ENCODE peak calls at places on chromosomes 5 and 9, in seven cellular contexts. One of them, this sample, is unnamed.

GRCh38 chr5:91641730-91642350 is 258.7 kb upstream of the ARRDC3 start:
- DNase-seq in Daoy: peak
- DNase-seq in RWPE1: peak
- DNase-seq in NCI-H187 treated with DMSO at 0.1 percent for 48 hours: peak
- DNase-seq in brain microvascular endothelial cell: no peak
- DNase-seq in CD4-positive, alpha-beta T cell: no peak
- DNase-seq in T-cell: no peak
- DNase-seq in this sample: no peak

GRCh38 chr5:71932649-71933338 is 174.5 kb upstream of the MAP1B start:
- DNase-seq in Daoy: peak
- DNase-seq in RWPE1: no peak
- DNase-seq in NCI-H187 treated with DMSO at 0.1 percent for 48 hours: no peak
- DNase-seq in brain microvascular endothelial cell: peak
- DNase-seq in CD4-positive, alpha-beta T cell: no peak
- DNase-seq in T-cell: no peak
- DNase-seq in this sample: no peak

GRCh38 chr9:116975119-116975518 is 288.0 kb downstream of the TRIM32 start:
- DNase-seq in Daoy: no peak
- DNase-seq in RWPE1: no peak
- DNase-seq in NCI-H187 treated with DMSO at 0.1 percent for 48 hours: no peak
- DNase-seq in brain microvascular endothelial cell: no peak
- DNase-seq in CD4-positive, alpha-beta T cell: no peak
- DNase-seq in T-cell: no peak
- DNase-seq in this sample: no peak

GRCh38 chr9:112140936-112141335 is 34.2 kb downstream of the SUSD1 start:
- DNase-seq in Daoy: no peak
- DNase-seq in RWPE1: no peak
- DNase-seq in NCI-H187 treated with DMSO at 0.1 percent for 48 hours: no peak
- DNase-seq in brain microvascular endothelial cell: no peak
- DNase-seq in CD4-positive, alpha-beta T cell: no peak
- DNase-seq in T-cell: no peak
- DNase-seq in this sample: no peak

GRCh38 chr9:70112981-70113380 is 69.3 kb downstream of the MAMDC2 start:
- DNase-seq in Daoy: peak
- DNase-seq in RWPE1: no peak
- DNase-seq in NCI-H187 treated with DMSO at 0.1 percent for 48 hours: no peak
- DNase-seq in brain microvascular endothelial cell: no peak
- DNase-seq in CD4-positive, alpha-beta T cell: no peak
- DNase-seq in T-cell: no peak
- DNase-seq in this sample: no peak

GRCh38 chr5:135891804-135892203 is 3.8 kb downstream of the IL9 start:
- DNase-seq in Daoy: peak
- DNase-seq in RWPE1: no peak
- DNase-seq in NCI-H187 treated with DMSO at 0.1 percent for 48 hours: no peak
- DNase-seq in brain microvascular endothelial cell: no peak
- DNase-seq in CD4-positive, alpha-beta T cell: no peak
- DNase-seq in T-cell: no peak
- DNase-seq in this sample: no peak

GRCh38 chr9:121620777-121621437 is 30.5 kb upstream of the DAB2IP start:
- DNase-seq in Daoy: peak
- DNase-seq in RWPE1: peak
- DNase-seq in NCI-H187 treated with DMSO at 0.1 percent for 48 hours: no peak
- DNase-seq in brain microvascular endothelial cell: no peak
- DNase-seq in CD4-positive, alpha-beta T cell: no peak
- DNase-seq in T-cell: no peak
- DNase-seq in this sample: no peak

GRCh38 chr9:76433851-76434250 is 25.1 kb upstream of the GCNT1 start:
- DNase-seq in Daoy: peak
- DNase-seq in RWPE1: no peak
- DNase-seq in NCI-H187 treated with DMSO at 0.1 percent for 48 hours: no peak
- DNase-seq in brain microvascular endothelial cell: peak
- DNase-seq in CD4-positive, alpha-beta T cell: no peak
- DNase-seq in T-cell: no peak
- DNase-seq in this sample: no peak

GRCh38 chr5:51378415-51378777 is 4.9 kb upstream of the ISL1 start:
- DNase-seq in Daoy: peak
- DNase-seq in RWPE1: no peak
- DNase-seq in NCI-H187 treated with DMSO at 0.1 percent for 48 hours: no peak
- DNase-seq in brain microvascular endothelial cell: no peak
- DNase-seq in CD4-positive, alpha-beta T cell: no peak
- DNase-seq in T-cell: no peak
- DNase-seq in this sample: no peak

GRCh38 chr9:101711330-101711941 is 27.0 kb downstream of the GRIN3A start:
- DNase-seq in Daoy: peak
- DNase-seq in RWPE1: peak
- DNase-seq in NCI-H187 treated with DMSO at 0.1 percent for 48 hours: no peak
- DNase-seq in brain microvascular endothelial cell: no peak
- DNase-seq in CD4-positive, alpha-beta T cell: no peak
- DNase-seq in T-cell: no peak
- DNase-seq in this sample: no peak

GRCh38 chr9:131138676-131139075 is 13.3 kb downstream of the NUP214 start:
- DNase-seq in Daoy: no peak
- DNase-seq in RWPE1: no peak
- DNase-seq in NCI-H187 treated with DMSO at 0.1 percent for 48 hours: no peak
- DNase-seq in brain microvascular endothelial cell: no peak
- DNase-seq in CD4-positive, alpha-beta T cell: no peak
- DNase-seq in T-cell: no peak
- DNase-seq in this sample: no peak

GRCh38 chr5:139645495-139645871 is 2.7 kb upstream of the CXXC5 start:
- DNase-seq in Daoy: no peak
- DNase-seq in RWPE1: no peak
- DNase-seq in NCI-H187 treated with DMSO at 0.1 percent for 48 hours: no peak
- DNase-seq in brain microvascular endothelial cell: no peak
- DNase-seq in CD4-positive, alpha-beta T cell: no peak
- DNase-seq in T-cell: no peak
- DNase-seq in this sample: no peak

GRCh38 chr5:138981606-138982005 is 106.5 kb upstream of the LRRTM2 start:
- DNase-seq in Daoy: peak
- DNase-seq in RWPE1: no peak
- DNase-seq in NCI-H187 treated with DMSO at 0.1 percent for 48 hours: no peak
- DNase-seq in brain microvascular endothelial cell: no peak
- DNase-seq in CD4-positive, alpha-beta T cell: no peak
- DNase-seq in T-cell: peak
- DNase-seq in this sample: peak

GRCh38 chr5:154101184-154101583 is 62.4 kb downstream of the MFAP3 start:
- DNase-seq in Daoy: no peak
- DNase-seq in RWPE1: no peak
- DNase-seq in NCI-H187 treated with DMSO at 0.1 percent for 48 hours: no peak
- DNase-seq in brain microvascular endothelial cell: no peak
- DNase-seq in CD4-positive, alpha-beta T cell: no peak
- DNase-seq in T-cell: no peak
- DNase-seq in this sample: no peak

GRCh38 chr5:128869970-128870747 is 95.1 kb upstream of the SLC27A6 start:
- DNase-seq in Daoy: no peak
- DNase-seq in RWPE1: no peak
- DNase-seq in NCI-H187 treated with DMSO at 0.1 percent for 48 hours: no peak
- DNase-seq in brain microvascular endothelial cell: no peak
- DNase-seq in CD4-positive, alpha-beta T cell: no peak
- DNase-seq in T-cell: no peak
- DNase-seq in this sample: no peak

GRCh38 chr5:158905281-158905680 is 194.4 kb downstream of the EBF1 start:
- DNase-seq in Daoy: no peak
- DNase-seq in RWPE1: no peak
- DNase-seq in NCI-H187 treated with DMSO at 0.1 percent for 48 hours: no peak
- DNase-seq in brain microvascular endothelial cell: no peak
- DNase-seq in CD4-positive, alpha-beta T cell: no peak
- DNase-seq in T-cell: no peak
- DNase-seq in this sample: no peak

GRCh38 chr5:10761842-10762165 is 770 bp upstream of the DAP start:
- DNase-seq in Daoy: no peak
- DNase-seq in RWPE1: no peak
- DNase-seq in NCI-H187 treated with DMSO at 0.1 percent for 48 hours: no peak
- DNase-seq in brain microvascular endothelial cell: peak
- DNase-seq in CD4-positive, alpha-beta T cell: no peak
- DNase-seq in T-cell: no peak
- DNase-seq in this sample: no peak

GRCh38 chr5:28344803-28345433 is 1306.5 kb upstream of the CDH9 start:
- DNase-seq in Daoy: peak
- DNase-seq in RWPE1: peak
- DNase-seq in NCI-H187 treated with DMSO at 0.1 percent for 48 hours: no peak
- DNase-seq in brain microvascular endothelial cell: peak
- DNase-seq in CD4-positive, alpha-beta T cell: no peak
- DNase-seq in T-cell: no peak
- DNase-seq in this sample: no peak

GRCh38 chr5:113057437-113058052 is 80.9 kb downstream of the DCP2 start:
- DNase-seq in Daoy: no peak
- DNase-seq in RWPE1: no peak
- DNase-seq in NCI-H187 treated with DMSO at 0.1 percent for 48 hours: no peak
- DNase-seq in brain microvascular endothelial cell: no peak
- DNase-seq in CD4-positive, alpha-beta T cell: no peak
- DNase-seq in T-cell: no peak
- DNase-seq in this sample: no peak

GRCh38 chr5:135004376-135004775 is 29.7 kb downstream of the PITX1 start:
- DNase-seq in Daoy: no peak
- DNase-seq in RWPE1: no peak
- DNase-seq in NCI-H187 treated with DMSO at 0.1 percent for 48 hours: no peak
- DNase-seq in brain microvascular endothelial cell: no peak
- DNase-seq in CD4-positive, alpha-beta T cell: no peak
- DNase-seq in T-cell: no peak
- DNase-seq in this sample: no peak

GRCh38 chr5:1779021-1779680 is 20.5 kb downstream of the MRPL36 start:
- DNase-seq in Daoy: no peak
- DNase-seq in RWPE1: no peak
- DNase-seq in NCI-H187 treated with DMSO at 0.1 percent for 48 hours: no peak
- DNase-seq in brain microvascular endothelial cell: no peak
- DNase-seq in CD4-positive, alpha-beta T cell: no peak
- DNase-seq in T-cell: no peak
- DNase-seq in this sample: no peak

GRCh38 chr9:15485836-15486678 is 24.7 kb downstream of the PSIP1 start:
- DNase-seq in Daoy: no peak
- DNase-seq in RWPE1: peak
- DNase-seq in NCI-H187 treated with DMSO at 0.1 percent for 48 hours: no peak
- DNase-seq in brain microvascular endothelial cell: peak
- DNase-seq in CD4-positive, alpha-beta T cell: no peak
- DNase-seq in T-cell: no peak
- DNase-seq in this sample: peak

GRCh38 chr9:106860731-106861584 is 2.0 kb upstream of the ZNF462 start:
- DNase-seq in Daoy: peak
- DNase-seq in RWPE1: peak
- DNase-seq in NCI-H187 treated with DMSO at 0.1 percent for 48 hours: no peak
- DNase-seq in brain microvascular endothelial cell: peak
- DNase-seq in CD4-positive, alpha-beta T cell: no peak
- DNase-seq in T-cell: no peak
- DNase-seq in this sample: no peak

This sample was measured in naive thymus-derived CD8-positive, alpha-beta T cell.